ENCODE peak calls at places on chromosomes 2 and 18, in six cellular contexts. J is A549, D is heart left ventricle, V is uterus, P is IMR-90, L is esophagus squamous epithelium. B is an unnamed sample. For H3K4me1, the result is how much of the 10 kb centered on the place peaks cover.

GRCh38 chr2:138997849-138998517 is 217.8 kb upstream of the NXPH2 start:
- DNase-seq in J (no peak), D (no peak), V (no peak), P (no peak), L (no peak), B (no peak)

GRCh38 chr2:222698276-222698675 is 26.8 kb downstream of the MOGAT1 start:
- DNase-seq in J (no peak), D (no peak), V (no peak), P (no peak), L (no peak), B (no peak)

GRCh38 chr18:22194151-22194598 is 24.8 kb downstream of the GATA6 start:
- DNase-seq in J (no peak), D (peak), V (no peak), P (no peak), L (no peak), B (no peak)

GRCh38 chr2:25341753-25342371 is at the start of gene DNMT3A:
- DNase-seq in J (no peak), D (peak), V (peak), P (peak), L (no peak), B (peak)

GRCh38 chr2:207487650-207488315 is 42.0 kb upstream of the CREB1 start:
- DNase-seq in J (peak), D (no peak), V (no peak), P (peak), L (no peak), B (no peak)

GRCh38 chr2:216575465-216575864 is 57.8 kb upstream of the IGFBP2 start:
- DNase-seq in J (no peak), D (no peak), V (no peak), P (no peak), L (no peak), B (no peak)

GRCh38 chr2:134124047-134124753 is 129.7 kb upstream of the MGAT5 start:
- DNase-seq in J (no peak), D (no peak), V (no peak), P (peak), L (no peak), B (no peak)

GRCh38 chr18:56748698-56749268 is 97.6 kb downstream of the WDR7 start:
- DNase-seq in J (peak), D (no peak), V (no peak), P (peak), L (no peak), B (no peak)

GRCh38 chr2:50392185-50392584 is 639.7 kb downstream of the NRXN1 start:
- DNase-seq in J (no peak), D (no peak), V (no peak), P (no peak), L (no peak), B (no peak)

GRCh38 chr2:176527141-176527901 is 258.1 kb downstream of the MTX2 start:
- DNase-seq in J (no peak), D (peak), V (no peak), P (no peak), L (no peak), B (no peak)

GRCh38 chr2:103138123-103138886 is 376.5 kb downstream of the TMEM182 start:
- DNase-seq in J (no peak), D (no peak), V (no peak), P (no peak), L (no peak), B (no peak)

GRCh38 chr18:9612215-9612830 is 2.0 kb downstream of the PPP4R1 start:
- DNase-seq in J (peak), D (peak), V (no peak), P (peak), L (no peak), B (peak)

GRCh38 chr2:182980115-182980514 is 58.1 kb downstream of the NCKAP1 start:
- DNase-seq in J (peak), D (no peak), V (no peak), P (peak), L (no peak), B (no peak)

GRCh38 chr2:233778030-233778429 is at the start of gene MROH2A:
- DNase-seq in J (no peak), D (no peak), V (no peak), P (no peak), L (no peak), B (no peak)

GRCh38 chr2:198883604-198884003 is 574.1 kb downstream of the SATB2 start:
- DNase-seq in J (no peak), D (no peak), V (no peak), P (no peak), L (no peak), B (no peak)

GRCh38 chr2:216789088-216789487 is 70.8 kb downstream of the TNP1 start:
- DNase-seq in J (no peak), D (no peak), V (no peak), P (no peak), L (no peak), B (no peak)

GRCh38 chr2:238440331-238440730 is 13.6 kb downstream of the ASB1 start:
- DNase-seq in J (no peak), D (no peak), V (no peak), P (no peak), L (no peak), B (no peak)

GRCh38 chr2:238439093-238439849 is 12.5 kb downstream of the ASB1 start:
- DNase-seq in J (peak), D (no peak), V (no peak), P (peak), L (no peak), B (no peak)

GRCh38 chr2:238440767-238441166 is 14.0 kb downstream of the ASB1 start:
- DNase-seq in J (no peak), D (no peak), V (no peak), P (no peak), L (no peak), B (no peak)

GRCh38 chr2:238439912-238440311 is 13.2 kb downstream of the ASB1 start:
- DNase-seq in J (no peak), D (no peak), V (no peak), P (no peak), L (no peak), B (no peak)

GRCh38 chr2:238441262-238442114 is 14.8 kb downstream of the ASB1 start:
- DNase-seq in J (no peak), D (no peak), V (no peak), P (peak), L (no peak), B (no peak)
- TF ChIP-seq POLR2A in J (no peak), D (no peak), V (no peak), P (no peak), L (no peak), B (no peak)

GRCh38 chr2:108267117-108267516 is 21.6 kb upstream of the SULT1C2 start:
- DNase-seq in J (no peak), D (no peak), V (peak), P (peak), L (no peak), B (no peak)

GRCh38 chr2:108263425-108263824 is 23.7 kb downstream of the SULT1C3 start:
- DNase-seq in J (no peak), D (no peak), V (no peak), P (no peak), L (no peak), B (no peak)

GRCh38 chr2:108268001-108268400 is 20.7 kb upstream of the SULT1C2 start:
- DNase-seq in J (peak), D (no peak), V (no peak), P (peak), L (no peak), B (peak)

GRCh38 chr2:108270346-108270745 is 18.3 kb upstream of the SULT1C2 start:
- DNase-seq in J (no peak), D (no peak), V (no peak), P (no peak), L (no peak), B (no peak)

DNA sequence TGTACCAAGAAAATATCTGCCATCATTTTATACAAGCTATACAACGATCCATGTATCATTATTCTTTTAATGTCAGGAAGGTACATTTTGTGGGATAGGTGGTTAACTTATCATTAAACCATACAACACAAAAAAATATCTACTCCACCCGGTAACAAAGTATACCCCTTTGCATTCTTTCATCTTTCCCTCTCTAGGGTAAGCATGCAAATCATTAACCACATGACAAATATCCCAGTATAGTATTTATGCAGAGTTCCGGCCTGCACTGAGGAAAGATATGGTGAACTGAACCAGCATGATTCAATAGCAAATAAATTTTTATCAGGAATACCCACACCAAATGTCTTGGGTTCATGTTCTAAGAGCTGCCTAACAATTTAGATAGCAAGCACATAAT is 22.5 kb upstream of the SULT1C2 start:
- DNase-seq in J (no peak), D (no peak), V (no peak), P (no peak), L (no peak), B (no peak)
- H3K4me1 ChIP-seq in J (half or more), D (under half), V (under half), P (under half), L (under half), B (under half)

GRCh38 chr2:9238927-9239326 is 32.3 kb downstream of the ASAP2 start:
- DNase-seq in J (no peak), D (no peak), V (no peak), P (no peak), L (no peak), B (no peak)
- H3K27ac ChIP-seq in J (peak), D (peak), V (peak), P (peak), L (no peak), B (no peak)

GRCh38 chr2:219404291-219404910 is 13.8 kb upstream of the DES start:
- DNase-seq in J (no peak), D (peak), V (no peak), P (no peak), L (no peak), B (no peak)

GRCh38 chr2:219405958-219406860 is 12.0 kb upstream of the DES start:
- DNase-seq in J (no peak), D (no peak), V (no peak), P (no peak), L (no peak), B (no peak)

GRCh38 chr2:219405451-219405850 is 12.7 kb upstream of the DES start:
- DNase-seq in J (no peak), D (peak), V (peak), P (no peak), L (no peak), B (no peak)

GRCh38 chr2:219403861-219404260 is 14.3 kb upstream of the DES start:
- DNase-seq in J (no peak), D (no peak), V (no peak), P (no peak), L (no peak), B (no peak)

DNA sequence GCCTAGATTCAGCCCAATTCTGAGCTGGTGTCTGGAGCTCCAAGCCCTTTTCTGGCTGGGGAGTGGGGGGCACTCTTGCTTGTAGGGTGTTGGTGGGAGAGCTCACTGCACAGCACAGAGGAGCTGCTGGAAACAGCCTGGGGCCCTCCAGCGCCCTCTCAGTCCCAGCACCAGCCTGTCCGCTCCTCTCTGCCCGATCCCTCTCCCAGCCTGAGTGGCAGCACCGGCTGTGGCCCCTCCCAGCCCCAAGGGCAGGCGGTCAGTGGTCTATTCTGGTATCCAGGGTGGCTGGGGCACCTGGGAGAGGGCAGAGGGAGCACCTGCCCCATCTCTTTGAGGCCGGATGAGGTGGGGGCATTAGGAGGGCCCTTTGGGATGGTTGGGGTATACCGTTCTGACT is 13.2 kb upstream of the DES start:
- DNase-seq in J (no peak), D (peak), V (no peak), P (no peak), L (no peak), B (no peak)
- TF ChIP-seq POLR2A in J (no peak), D (no peak), V (no peak), P (no peak), L (peak), B (no peak)

GRCh38 chr2:189092936-189093335 is 86.6 kb downstream of the COL5A2 start:
- DNase-seq in J (no peak), D (peak), V (peak), P (peak), L (no peak), B (no peak)

GRCh38 chr2:189091253-189091652 is 88.3 kb downstream of the COL5A2 start:
- DNase-seq in J (no peak), D (no peak), V (no peak), P (peak), L (no peak), B (no peak)

GRCh38 chr2:189086710-189087109 is 92.9 kb downstream of the COL5A2 start:
- DNase-seq in J (no peak), D (no peak), V (no peak), P (peak), L (no peak), B (no peak)

GRCh38 chr2:189083088-189083487 is 96.5 kb downstream of the COL5A2 start:
- DNase-seq in J (no peak), D (no peak), V (no peak), P (no peak), L (no peak), B (no peak)

GRCh38 chr2:189088566-189089225 is 90.9 kb downstream of the COL5A2 start:
- DNase-seq in J (no peak), D (no peak), V (no peak), P (peak), L (no peak), B (no peak)
- H3K4me1 ChIP-seq in J (under half), D (under half), V (under half), P (under half), L (under half), B (under half)

GRCh38 chr2:190563109-190563508 is 28.6 kb upstream of the NEMP2 start:
- DNase-seq in J (no peak), D (no peak), V (no peak), P (no peak), L (no peak), B (no peak)

GRCh38 chr2:190562121-190562520 is 27.6 kb upstream of the NEMP2 start:
- DNase-seq in J (no peak), D (no peak), V (no peak), P (no peak), L (no peak), B (no peak)

GRCh38 chr2:190564838-190565237 is 30.3 kb upstream of the NEMP2 start:
- DNase-seq in J (no peak), D (no peak), V (no peak), P (no peak), L (no peak), B (no peak)

GRCh38 chr2:190561091-190561490 is 26.6 kb upstream of the NEMP2 start:
- DNase-seq in J (no peak), D (no peak), V (no peak), P (no peak), L (no peak), B (no peak)
- H3K27ac ChIP-seq in J (no peak), D (no peak), V (no peak), P (no peak), L (no peak), B (no peak)

GRCh38 chr2:24009680-24010476 is at the start of gene MFSD2B:
- DNase-seq in J (no peak), D (no peak), V (no peak), P (no peak), L (no peak), B (no peak)
- TF ChIP-seq POLR2A in J (no peak), D (no peak), V (no peak), P (no peak), L (no peak), B (no peak)

DNA sequence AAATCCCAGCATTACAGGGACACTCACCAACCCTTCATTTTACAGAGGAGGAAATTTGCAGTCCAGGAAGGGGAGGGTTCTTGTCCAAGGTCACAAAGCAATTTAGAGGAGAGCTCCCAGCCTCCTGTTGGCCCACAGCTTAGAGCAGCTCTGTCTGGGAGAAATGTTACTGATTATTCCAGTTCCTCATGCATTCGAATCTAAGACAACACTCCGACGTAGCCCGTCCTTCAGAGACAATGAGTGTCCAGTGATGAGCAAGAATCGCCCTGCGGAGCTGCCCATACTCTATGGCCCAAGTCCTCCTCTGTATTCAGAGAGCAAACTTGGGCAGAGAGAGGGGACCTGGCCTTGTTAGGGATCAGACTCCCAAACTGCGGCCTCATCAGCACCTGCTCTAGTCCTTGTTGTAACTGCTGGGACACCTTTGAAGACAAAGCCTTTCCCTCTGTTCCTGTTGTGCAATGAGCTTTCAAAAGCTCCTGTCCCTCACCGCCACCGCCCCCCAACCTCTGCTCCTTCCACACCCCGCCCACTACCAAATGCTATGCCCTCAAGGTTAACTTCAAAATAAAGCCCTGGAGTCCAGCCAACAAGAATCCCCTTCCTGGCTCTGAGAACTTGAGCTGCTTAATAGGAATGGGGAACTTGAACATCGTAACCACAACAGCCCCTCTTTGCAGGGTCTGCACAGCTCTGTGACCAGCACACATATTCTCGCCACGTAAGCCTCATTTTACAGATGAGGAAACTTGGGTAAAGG is 234.8 kb upstream of the SMAD2 start:
- DNase-seq in J (no peak), D (no peak), V (no peak), P (no peak), L (no peak), B (no peak)
- H3K4me1 ChIP-seq in J (under half), D (half or more), V (under half), P (under half), L (under half), B (under half)

GRCh38 chr2:127100261-127101047 is 6.5 kb downstream of the BIN1 start:
- DNase-seq in J (peak), D (no peak), V (no peak), P (peak), L (no peak), B (no peak)
- H3K27ac ChIP-seq in J (peak), D (no peak), V (no peak), P (no peak), L (no peak), B (peak)

DNA sequence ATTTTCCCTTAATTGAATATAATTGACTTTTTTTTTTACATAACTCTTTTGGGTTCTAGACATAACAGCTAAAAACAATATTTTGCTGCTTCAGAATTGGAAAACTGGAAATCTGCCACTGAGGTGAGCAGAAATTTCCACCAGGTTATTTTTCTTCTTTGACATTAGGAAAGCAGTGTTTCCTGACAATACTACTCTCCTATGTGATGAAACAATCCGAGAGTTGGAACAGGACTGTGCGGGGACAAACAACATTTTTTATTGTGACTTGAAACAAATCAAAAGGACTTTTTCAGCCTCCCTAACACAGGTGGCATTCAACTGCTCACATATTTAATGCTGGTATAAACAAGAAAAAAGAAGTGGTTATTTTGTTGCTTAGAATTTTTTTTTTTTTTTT is 237.2 kb downstream of the RNF152 start:
- DNase-seq in J (no peak), D (no peak), V (peak), P (no peak), L (no peak), B (no peak)
- TF ChIP-seq POLR2A in J (no peak), D (no peak), V (no peak), P (no peak), L (no peak), B (no peak)